ENCODE peak calls at places on chromosomes 3 and 15, in eight cellular contexts. D, X, Q, V, M, I, N and W are unnamed samples.

GRCh38 chr15:88249220-88249619 is 7.3 kb downstream of the NTRK3 start:
- DNase-seq in D (no peak), X (no peak), Q (no peak), V (peak; percentile 89), M (no peak), I (no peak), N (no peak), W (no peak)

GRCh38 chr3:75610773-75611172 is 53.4 kb upstream of the FRG2C start:
- DNase-seq in D (no peak), X (no peak), Q (no peak), V (no peak), M (no peak), I (no peak), N (no peak), W (no peak)

GRCh38 chr3:149566296-149566945 is 91.4 kb downstream of the WWTR1 start:
- DNase-seq in D (no peak), X (no peak), Q (no peak), V (no peak), M (peak; percentile 51), I (no peak), N (no peak), W (no peak)

GRCh38 chr3:194687638-194688206 is 2.0 kb downstream of the FAM43A start:
- DNase-seq in D (peak; percentile 56), X (peak; percentile 67), Q (no peak), V (peak; percentile 80), M (no peak), I (peak; percentile 72), N (peak; percentile 75), W (peak; percentile 79)

GRCh38 chr3:114572364-114573062 is 278.7 kb downstream of the TIGIT start:
- DNase-seq in D (no peak), X (no peak), Q (no peak), V (no peak), M (no peak), I (no peak), N (no peak), W (no peak)

GRCh38 chr15:34336947-34337556 is 529 bp downstream of the SLC12A6 start:
- DNase-seq in D (no peak), X (no peak), Q (no peak), V (no peak), M (no peak), I (no peak), N (peak; percentile 21), W (no peak)

GRCh38 chr3:194984624-194985023 is 286.3 kb downstream of the XXYLT1 start:
- DNase-seq in D (no peak), X (no peak), Q (no peak), V (no peak), M (no peak), I (no peak), N (no peak), W (no peak)

GRCh38 chr3:150399060-150399459 is 9.0 kb upstream of the TSC22D2 start:
- DNase-seq in D (no peak), X (no peak), Q (no peak), V (no peak), M (no peak), I (no peak), N (no peak), W (no peak)

GRCh38 chr3:29152379-29152778 is 128.5 kb upstream of the RBMS3 start:
- DNase-seq in D (no peak), X (no peak), Q (no peak), V (no peak), M (no peak), I (no peak), N (no peak), W (no peak)

GRCh38 chr3:113736548-113737089 is 9.4 kb downstream of the NAA50 start:
- DNase-seq in D (no peak), X (no peak), Q (no peak), V (no peak), M (peak; percentile 69), I (peak; percentile 57), N (peak; percentile 51), W (peak; percentile 44)

GRCh38 chr3:45098315-45098714 is 47.9 kb downstream of the CDCP1 start:
- DNase-seq in D (no peak), X (no peak), Q (no peak), V (no peak), M (no peak), I (no peak), N (no peak), W (no peak)

GRCh38 chr15:80401471-80401870 is 2.7 kb upstream of the ARNT2 start:
- DNase-seq in D (no peak), X (no peak), Q (no peak), V (no peak), M (no peak), I (no peak), N (no peak), W (no peak)

GRCh38 chr3:126266291-126266840 is 86.0 kb upstream of the ALDH1L1 start:
- DNase-seq in D (no peak), X (no peak), Q (no peak), V (peak; percentile 97), M (no peak), I (no peak), N (peak; percentile 38), W (no peak)

GRCh38 chr3:46756642-46757041 is 39.0 kb upstream of the PRSS50 start:
- DNase-seq in D (no peak), X (no peak), Q (no peak), V (no peak), M (no peak), I (no peak), N (no peak), W (no peak)

GRCh38 chr3:168951884-168952283 is 711.6 kb downstream of the MECOM start:
- DNase-seq in D (no peak), X (no peak), Q (no peak), V (no peak), M (no peak), I (no peak), N (no peak), W (no peak)

GRCh38 chr3:134929976-134930375 is 134.9 kb downstream of the EPHB1 start:
- DNase-seq in D (no peak), X (no peak), Q (no peak), V (no peak), M (no peak), I (no peak), N (no peak), W (no peak)

GRCh38 chr3:170178631-170179030 is 2.9 kb downstream of the PHC3 start:
- DNase-seq in D (peak; percentile 42), X (peak; percentile 28), Q (no peak), V (no peak), M (no peak), I (no peak), N (no peak), W (no peak)

GRCh38 chr15:82646250-82647044 is 716 bp downstream of the CPEB1 start:
- DNase-seq in D (no peak), X (no peak), Q (no peak), V (no peak), M (no peak), I (peak; percentile 69), N (peak; percentile 56), W (peak; percentile 14)

GRCh38 chr15:27854601-27855000 is 244.5 kb downstream of the OCA2 start:
- DNase-seq in D (no peak), X (no peak), Q (no peak), V (no peak), M (no peak), I (no peak), N (no peak), W (no peak)

GRCh38 chr3:121584418-121584817 is 8.8 kb upstream of the FBXO40 start:
- DNase-seq in D (no peak), X (no peak), Q (no peak), V (no peak), M (no peak), I (no peak), N (no peak), W (no peak)

GRCh38 chr3:113546414-113546893 is 14.1 kb downstream of the SIDT1 start:
- DNase-seq in D (no peak), X (no peak), Q (no peak), V (no peak), M (no peak), I (no peak), N (no peak), W (no peak)

GRCh38 chr15:68298882-68299381 is 21.4 kb downstream of the FEM1B start:
- DNase-seq in D (no peak), X (no peak), Q (no peak), V (peak; percentile 41), M (no peak), I (no peak), N (no peak), W (no peak)

GRCh38 chr15:92677998-92678397 is 22.4 kb upstream of the FAM174B start:
- DNase-seq in D (no peak), X (no peak), Q (no peak), V (no peak), M (no peak), I (no peak), N (peak; percentile 42), W (no peak)

GRCh38 chr3:155101398-155101797 is 21.3 kb downstream of the MME start:
- DNase-seq in D (no peak), X (no peak), Q (no peak), V (no peak), M (peak; percentile 67), I (no peak), N (no peak), W (no peak)

GRCh38 chr3:152174876-152175575 is 93.7 kb upstream of the MBNL1 start:
- DNase-seq in D (no peak), X (no peak), Q (no peak), V (no peak), M (no peak), I (no peak), N (no peak), W (no peak)

GRCh38 chr15:83243634-83244033 is 36.0 kb upstream of the HDGFL3 start:
- DNase-seq in D (no peak), X (no peak), Q (no peak), V (no peak), M (no peak), I (no peak), N (no peak), W (no peak)

GRCh38 chr3:42515391-42515916 is 13.0 kb downstream of the VIPR1 start:
- DNase-seq in D (no peak), X (no peak), Q (no peak), V (peak; percentile 89), M (no peak), I (no peak), N (no peak), W (no peak)

GRCh38 chr3:47005212-47006144 is 26.0 kb downstream of the NBEAL2 start:
- DNase-seq in D (no peak), X (no peak), Q (no peak), V (peak; percentile 70), M (no peak), I (no peak), N (peak; percentile 17), W (no peak)

GRCh38 chr3:49563040-49563578 is 8.8 kb downstream of the BSN start:
- DNase-seq in D (no peak), X (no peak), Q (no peak), V (no peak), M (no peak), I (no peak), N (no peak), W (no peak)

GRCh38 chr3:132630612-132631011 is 29.0 kb downstream of the ACAD11 start:
- DNase-seq in D (no peak), X (no peak), Q (no peak), V (no peak), M (no peak), I (no peak), N (no peak), W (no peak)

GRCh38 chr15:42159381-42160015 is 3.1 kb upstream of the PLA2G4F start:
- DNase-seq in D (no peak), X (no peak), Q (no peak), V (no peak), M (no peak), I (no peak), N (peak; percentile 59), W (no peak)

GRCh38 chr15:80638553-80639167 is 56.5 kb upstream of the ABHD17C start:
- DNase-seq in D (no peak), X (no peak), Q (no peak), V (no peak), M (no peak), I (no peak), N (no peak), W (no peak)

GRCh38 chr3:181721369-181721768 is 9.6 kb downstream of the SOX2 start:
- DNase-seq in D (no peak), X (no peak), Q (no peak), V (no peak), M (no peak), I (no peak), N (no peak), W (no peak)

GRCh38 chr15:31261266-31262142 is 65.1 kb upstream of the KLF13 start:
- DNase-seq in D (no peak), X (no peak), Q (peak; percentile 20), V (peak; percentile 62), M (no peak), I (no peak), N (peak; percentile 2), W (no peak)